ENCODE peak calls at places on chromosomes 1 and 21, in nine cellular contexts. One of them, this sample, is unnamed.

GRCh38 chr1:226945106-226945857 is 5.2 kb downstream of the COQ8A start:
- DNase-seq in NCI-H510A: peak
- DNase-seq in HFF-Myc: no peak
- DNase-seq in SW480: no peak
- DNase-seq in NCI-H2081: peak
- DNase-seq in substantia nigra: no peak
- DNase-seq in NCI-H1092: peak
- DNase-seq in HuH-7: peak
- DNase-seq in OCI-M1: no peak
- DNase-seq in this sample: no peak

GRCh38 chr21:28294046-28294445 is 698.6 kb downstream of the LTN1 start:
- DNase-seq in NCI-H2081: no peak
- DNase-seq in SW480: no peak
- DNase-seq in NCI-H510A: no peak
- DNase-seq in NCI-H1092: no peak
- DNase-seq in OCI-M1: no peak
- DNase-seq in HuH-7: no peak
- DNase-seq in substantia nigra: no peak
- DNase-seq in HFF-Myc: no peak
- DNase-seq in this sample: no peak

GRCh38 chr1:168387781-168388760 is 107.4 kb downstream of the TBX19 start:
- DNase-seq in NCI-H1092: no peak
- DNase-seq in substantia nigra: no peak
- DNase-seq in NCI-H2081: no peak
- DNase-seq in SW480: no peak
- DNase-seq in HFF-Myc: no peak
- DNase-seq in HuH-7: no peak
- DNase-seq in OCI-M1: no peak
- DNase-seq in NCI-H510A: no peak
- DNase-seq in this sample: no peak

GRCh38 chr1:86965012-86965826 is 50.8 kb downstream of the HS2ST1 start:
- DNase-seq in OCI-M1: peak
- DNase-seq in HFF-Myc: no peak
- DNase-seq in substantia nigra: peak
- DNase-seq in NCI-H510A: peak
- DNase-seq in NCI-H1092: peak
- DNase-seq in NCI-H2081: peak
- DNase-seq in HuH-7: peak
- DNase-seq in SW480: peak
- DNase-seq in this sample: no peak

GRCh38 chr1:208951908-208952307 is 631.6 kb upstream of the CAMK1G start:
- DNase-seq in OCI-M1: no peak
- DNase-seq in NCI-H510A: peak
- DNase-seq in substantia nigra: no peak
- DNase-seq in HuH-7: no peak
- DNase-seq in NCI-H2081: peak
- DNase-seq in NCI-H1092: peak
- DNase-seq in SW480: no peak
- DNase-seq in HFF-Myc: no peak
- DNase-seq in this sample: no peak

GRCh38 chr1:156160000-156160743 is 6.8 kb downstream of the SEMA4A start:
- DNase-seq in substantia nigra: no peak
- DNase-seq in NCI-H1092: no peak
- DNase-seq in OCI-M1: no peak
- DNase-seq in HFF-Myc: no peak
- DNase-seq in SW480: no peak
- DNase-seq in HuH-7: no peak
- DNase-seq in NCI-H510A: no peak
- DNase-seq in NCI-H2081: no peak
- DNase-seq in this sample: no peak

GRCh38 chr1:16167331-16168143 is 11.7 kb upstream of the EPHA2 start:
- DNase-seq in NCI-H510A: no peak
- DNase-seq in HFF-Myc: no peak
- DNase-seq in HuH-7: peak
- DNase-seq in SW480: no peak
- DNase-seq in substantia nigra: no peak
- DNase-seq in OCI-M1: no peak
- DNase-seq in NCI-H2081: peak
- DNase-seq in NCI-H1092: no peak
- DNase-seq in this sample: peak

GRCh38 chr1:62530516-62531154 is 66.7 kb upstream of the ANGPTL3 start:
- DNase-seq in HuH-7: peak
- DNase-seq in NCI-H2081: no peak
- DNase-seq in OCI-M1: peak
- DNase-seq in substantia nigra: peak
- DNase-seq in NCI-H1092: no peak
- DNase-seq in NCI-H510A: peak
- DNase-seq in HFF-Myc: peak
- DNase-seq in SW480: peak
- DNase-seq in this sample: no peak